ENCODE peak calls at places on chromosomes 12 and 14, in seven cellular contexts. One of them, this sample, is unnamed.
A peak's percentile ranks its signal among the peaks of the same experiment; 100 is the strongest.

GRCh38 chr12:111141205-111141604 is 220.8 kb upstream of the MYL2 start:
- ATAC-seq in CD8-positive, alpha-beta T cell: no peak
- ATAC-seq in lower lobe of right lung: no peak
- ATAC-seq in psoas muscle: no peak
- ATAC-seq in gastrocnemius medialis: no peak
- ATAC-seq in upper lobe of right lung: no peak
- ATAC-seq in pancreas: no peak
- ATAC-seq in this sample: no peak

GRCh38 chr12:19689801-19690472 is 250.6 kb downstream of the AEBP2 start:
- ATAC-seq in CD8-positive, alpha-beta T cell: no peak
- ATAC-seq in lower lobe of right lung: peak; percentile 60
- ATAC-seq in psoas muscle: no peak
- ATAC-seq in gastrocnemius medialis: no peak
- ATAC-seq in upper lobe of right lung: peak; percentile 36
- ATAC-seq in pancreas: peak; percentile 91
- ATAC-seq in this sample: no peak

GRCh38 chr14:24381363-24382102 is 13.5 kb downstream of the NFATC4 start:
- ATAC-seq in CD8-positive, alpha-beta T cell: no peak
- ATAC-seq in lower lobe of right lung: no peak
- ATAC-seq in psoas muscle: no peak
- ATAC-seq in gastrocnemius medialis: no peak
- ATAC-seq in upper lobe of right lung: no peak
- ATAC-seq in pancreas: no peak
- ATAC-seq in this sample: no peak

GRCh38 chr12:2820432-2820831 is 8.0 kb downstream of the ITFG2 start:
- ATAC-seq in CD8-positive, alpha-beta T cell: no peak
- ATAC-seq in lower lobe of right lung: no peak
- ATAC-seq in psoas muscle: no peak
- ATAC-seq in gastrocnemius medialis: no peak
- ATAC-seq in upper lobe of right lung: no peak
- ATAC-seq in pancreas: no peak
- ATAC-seq in this sample: no peak

GRCh38 chr12:106133136-106134087 is 5.3 kb downstream of the NUAK1 start:
- ATAC-seq in CD8-positive, alpha-beta T cell: no peak
- ATAC-seq in lower lobe of right lung: peak; percentile 20
- ATAC-seq in psoas muscle: peak; percentile 49
- ATAC-seq in gastrocnemius medialis: no peak
- ATAC-seq in upper lobe of right lung: peak; percentile 36
- ATAC-seq in pancreas: no peak
- ATAC-seq in this sample: no peak

GRCh38 chr14:97266653-97267052 is 469.5 kb downstream of the VRK1 start:
- ATAC-seq in CD8-positive, alpha-beta T cell: no peak
- ATAC-seq in lower lobe of right lung: no peak
- ATAC-seq in psoas muscle: no peak
- ATAC-seq in gastrocnemius medialis: no peak
- ATAC-seq in upper lobe of right lung: no peak
- ATAC-seq in pancreas: peak; percentile 36
- ATAC-seq in this sample: no peak

GRCh38 chr12:84874125-84874824 is 38.3 kb downstream of the SLC6A15 start:
- ATAC-seq in CD8-positive, alpha-beta T cell: peak; percentile 49
- ATAC-seq in lower lobe of right lung: peak; percentile 76
- ATAC-seq in psoas muscle: peak; percentile 65
- ATAC-seq in gastrocnemius medialis: peak; percentile 63
- ATAC-seq in upper lobe of right lung: peak; percentile 75
- ATAC-seq in pancreas: peak; percentile 93
- ATAC-seq in this sample: peak; percentile 58

GRCh38 chr14:105193916-105194782 is 13.0 kb upstream of the NUDT14 start:
- ATAC-seq in CD8-positive, alpha-beta T cell: peak; percentile 41
- ATAC-seq in lower lobe of right lung: no peak
- ATAC-seq in psoas muscle: no peak
- ATAC-seq in gastrocnemius medialis: no peak
- ATAC-seq in upper lobe of right lung: no peak
- ATAC-seq in pancreas: no peak
- ATAC-seq in this sample: no peak

GRCh38 chr14:105182296-105183020 is 1.3 kb upstream of the NUDT14 start:
- ATAC-seq in CD8-positive, alpha-beta T cell: no peak
- ATAC-seq in lower lobe of right lung: no peak
- ATAC-seq in psoas muscle: peak; percentile 12
- ATAC-seq in gastrocnemius medialis: no peak
- ATAC-seq in upper lobe of right lung: peak; percentile 1
- ATAC-seq in pancreas: no peak
- ATAC-seq in this sample: no peak

GRCh38 chr14:31877333-31877798 is 199.7 kb upstream of the ARHGAP5 start:
- ATAC-seq in CD8-positive, alpha-beta T cell: no peak
- ATAC-seq in lower lobe of right lung: no peak
- ATAC-seq in psoas muscle: peak; percentile 30
- ATAC-seq in gastrocnemius medialis: peak; percentile 86
- ATAC-seq in upper lobe of right lung: no peak
- ATAC-seq in pancreas: no peak
- ATAC-seq in this sample: no peak

GRCh38 chr12:22624573-22624907 is 431 bp upstream of the ETNK1 start:
- ATAC-seq in CD8-positive, alpha-beta T cell: no peak
- ATAC-seq in lower lobe of right lung: peak; percentile 34
- ATAC-seq in psoas muscle: peak; percentile 65
- ATAC-seq in gastrocnemius medialis: peak; percentile 55
- ATAC-seq in upper lobe of right lung: peak; percentile 33
- ATAC-seq in pancreas: peak; percentile 51
- ATAC-seq in this sample: peak; percentile 34

GRCh38 chr14:105646175-105646574 is 119.8 kb downstream of the TMEM121 start:
- ATAC-seq in CD8-positive, alpha-beta T cell: no peak
- ATAC-seq in lower lobe of right lung: peak; percentile 43
- ATAC-seq in psoas muscle: peak; percentile 58
- ATAC-seq in gastrocnemius medialis: no peak
- ATAC-seq in upper lobe of right lung: peak; percentile 43
- ATAC-seq in pancreas: no peak
- ATAC-seq in this sample: no peak

GRCh38 chr14:67263499-67264149 is 22.4 kb downstream of the PALS1 start:
- ATAC-seq in CD8-positive, alpha-beta T cell: no peak
- ATAC-seq in lower lobe of right lung: no peak
- ATAC-seq in psoas muscle: no peak
- ATAC-seq in gastrocnemius medialis: no peak
- ATAC-seq in upper lobe of right lung: no peak
- ATAC-seq in pancreas: peak; percentile 80
- ATAC-seq in this sample: no peak

GRCh38 chr14:67260965-67261364 is 19.7 kb downstream of the PALS1 start:
- ATAC-seq in CD8-positive, alpha-beta T cell: no peak
- ATAC-seq in lower lobe of right lung: no peak
- ATAC-seq in psoas muscle: no peak
- ATAC-seq in gastrocnemius medialis: no peak
- ATAC-seq in upper lobe of right lung: no peak
- ATAC-seq in pancreas: no peak
- ATAC-seq in this sample: no peak

GRCh38 chr14:67267929-67268328 is 26.7 kb downstream of the PALS1 start:
- ATAC-seq in CD8-positive, alpha-beta T cell: no peak
- ATAC-seq in lower lobe of right lung: no peak
- ATAC-seq in psoas muscle: no peak
- ATAC-seq in gastrocnemius medialis: no peak
- ATAC-seq in upper lobe of right lung: no peak
- ATAC-seq in pancreas: no peak
- ATAC-seq in this sample: no peak

GRCh38 chr14:67268456-67269115 is 27.4 kb downstream of the PALS1 start:
- ATAC-seq in CD8-positive, alpha-beta T cell: no peak
- ATAC-seq in lower lobe of right lung: no peak
- ATAC-seq in psoas muscle: peak; percentile 41
- ATAC-seq in gastrocnemius medialis: no peak
- ATAC-seq in upper lobe of right lung: no peak
- ATAC-seq in pancreas: no peak
- ATAC-seq in this sample: no peak

GRCh38 chr14:67265131-67265530 is 23.9 kb downstream of the PALS1 start:
- ATAC-seq in CD8-positive, alpha-beta T cell: no peak
- ATAC-seq in lower lobe of right lung: no peak
- ATAC-seq in psoas muscle: no peak
- ATAC-seq in gastrocnemius medialis: no peak
- ATAC-seq in upper lobe of right lung: no peak
- ATAC-seq in pancreas: no peak
- ATAC-seq in this sample: no peak
- H3K36me3 ChIP-seq in CD8-positive, alpha-beta T cell: no peaks in the 10 kb centered on the region
- H3K36me3 ChIP-seq in lower lobe of right lung: no peaks in the 10 kb centered on the region
- H3K36me3 ChIP-seq in psoas muscle: no peaks in the 10 kb centered on the region
- H3K36me3 ChIP-seq in gastrocnemius medialis: no peaks in the 10 kb centered on the region
- H3K36me3 ChIP-seq in upper lobe of right lung: no peaks in the 10 kb centered on the region
- H3K36me3 ChIP-seq in pancreas: no peaks in the 10 kb centered on the region
- H3K36me3 ChIP-seq in this sample: no peaks in the 10 kb centered on the region

GRCh38 chr12:15684896-15685658 is 104.1 kb downstream of the EPS8 start:
- ATAC-seq in CD8-positive, alpha-beta T cell: no peak
- ATAC-seq in lower lobe of right lung: no peak
- ATAC-seq in psoas muscle: no peak
- ATAC-seq in gastrocnemius medialis: no peak
- ATAC-seq in upper lobe of right lung: no peak
- ATAC-seq in pancreas: no peak
- ATAC-seq in this sample: no peak
- H3K4me1 ChIP-seq in CD8-positive, alpha-beta T cell: no peaks in the 10 kb centered on the region
- H3K4me1 ChIP-seq in lower lobe of right lung: peaks cover 16% of the 10 kb centered on the region
- H3K4me1 ChIP-seq in psoas muscle: peaks cover 14% of the 10 kb centered on the region
- H3K4me1 ChIP-seq in gastrocnemius medialis: peaks cover 18% of the 10 kb centered on the region
- H3K4me1 ChIP-seq in upper lobe of right lung: peaks cover 17% of the 10 kb centered on the region
- H3K4me1 ChIP-seq in pancreas: no peaks in the 10 kb centered on the region
- H3K4me1 ChIP-seq in this sample: peaks cover 6% of the 10 kb centered on the region

GRCh38 chr12:59833408-59833807 is 237.6 kb downstream of the SLC16A7 start:
- ATAC-seq in CD8-positive, alpha-beta T cell: no peak
- ATAC-seq in lower lobe of right lung: no peak
- ATAC-seq in psoas muscle: no peak
- ATAC-seq in gastrocnemius medialis: no peak
- ATAC-seq in upper lobe of right lung: no peak
- ATAC-seq in pancreas: no peak
- ATAC-seq in this sample: no peak

GRCh38 chr12:59839514-59839913 is 243.7 kb downstream of the SLC16A7 start:
- ATAC-seq in CD8-positive, alpha-beta T cell: no peak
- ATAC-seq in lower lobe of right lung: no peak
- ATAC-seq in psoas muscle: no peak
- ATAC-seq in gastrocnemius medialis: no peak
- ATAC-seq in upper lobe of right lung: no peak
- ATAC-seq in pancreas: no peak
- ATAC-seq in this sample: no peak

DNA sequence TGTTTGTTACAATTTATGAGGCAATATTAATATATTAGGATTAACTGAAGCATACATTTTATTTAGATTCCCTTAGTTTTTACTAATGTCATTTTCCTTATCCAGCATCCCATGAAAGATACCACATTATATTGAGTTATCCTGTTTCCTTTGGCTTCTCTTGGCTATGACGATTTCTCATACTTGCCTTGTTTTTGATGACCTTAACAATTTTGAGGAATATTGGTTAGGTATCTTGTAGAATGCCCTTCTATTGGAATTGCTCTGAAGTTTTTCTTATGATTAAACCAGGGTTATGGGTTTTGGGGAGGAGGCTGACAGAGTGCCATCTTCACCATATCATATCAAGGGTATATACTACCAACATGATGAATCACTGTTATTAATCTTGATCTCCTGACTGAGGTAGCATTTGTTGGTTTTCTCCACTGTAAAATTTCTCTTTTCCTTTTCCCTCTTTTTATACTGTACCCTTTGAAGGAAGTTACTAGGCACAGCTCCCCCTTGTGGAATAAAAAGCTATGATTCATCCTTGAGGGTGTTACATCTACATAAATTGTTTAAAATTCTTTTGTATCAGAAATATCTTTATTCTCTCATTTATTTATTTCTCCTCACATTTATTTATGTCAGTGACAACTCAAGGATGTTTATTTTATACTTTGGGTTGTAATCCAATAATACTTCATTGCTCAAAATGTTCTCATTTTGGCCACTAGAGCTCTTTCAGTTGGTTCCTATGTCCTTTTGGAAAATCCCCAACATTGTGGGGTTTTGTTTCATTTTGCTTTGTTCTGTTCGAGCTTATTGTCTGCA is 239.0 kb downstream of the SLC16A7 start:
- ATAC-seq in CD8-positive, alpha-beta T cell: no peak
- ATAC-seq in lower lobe of right lung: peak; percentile 52
- ATAC-seq in psoas muscle: no peak
- ATAC-seq in gastrocnemius medialis: no peak
- ATAC-seq in upper lobe of right lung: peak; percentile 51
- ATAC-seq in pancreas: peak; percentile 66
- ATAC-seq in this sample: no peak
- TF ChIP-seq CTCF in CD8-positive, alpha-beta T cell: peak; percentile 53
- TF ChIP-seq CTCF in lower lobe of right lung: peak; percentile 55
- TF ChIP-seq CTCF in psoas muscle: peak; percentile 41
- TF ChIP-seq CTCF in gastrocnemius medialis: no peak
- TF ChIP-seq CTCF in upper lobe of right lung: peak; percentile 61
- TF ChIP-seq CTCF in pancreas: peak; percentile 32
- TF ChIP-seq CTCF in this sample: no peak

GRCh38 chr14:64841772-64842490 is 37.8 kb downstream of the SPTB start:
- ATAC-seq in CD8-positive, alpha-beta T cell: no peak
- ATAC-seq in lower lobe of right lung: peak; percentile 59
- ATAC-seq in psoas muscle: peak; percentile 77
- ATAC-seq in gastrocnemius medialis: peak; percentile 76
- ATAC-seq in upper lobe of right lung: peak; percentile 64
- ATAC-seq in pancreas: no peak
- ATAC-seq in this sample: no peak

GRCh38 chr14:64848239-64848638 is 31.5 kb downstream of the SPTB start:
- ATAC-seq in CD8-positive, alpha-beta T cell: no peak
- ATAC-seq in lower lobe of right lung: no peak
- ATAC-seq in psoas muscle: no peak
- ATAC-seq in gastrocnemius medialis: no peak
- ATAC-seq in upper lobe of right lung: no peak
- ATAC-seq in pancreas: no peak
- ATAC-seq in this sample: no peak

GRCh38 chr14:64844993-64845536 is 34.6 kb downstream of the SPTB start:
- ATAC-seq in CD8-positive, alpha-beta T cell: no peak
- ATAC-seq in lower lobe of right lung: no peak
- ATAC-seq in psoas muscle: no peak
- ATAC-seq in gastrocnemius medialis: no peak
- ATAC-seq in upper lobe of right lung: no peak
- ATAC-seq in pancreas: no peak
- ATAC-seq in this sample: no peak

GRCh38 chr14:64844272-64844671 is 35.4 kb downstream of the SPTB start:
- ATAC-seq in CD8-positive, alpha-beta T cell: no peak
- ATAC-seq in lower lobe of right lung: no peak
- ATAC-seq in psoas muscle: no peak
- ATAC-seq in gastrocnemius medialis: no peak
- ATAC-seq in upper lobe of right lung: no peak
- ATAC-seq in pancreas: no peak
- ATAC-seq in this sample: no peak

GRCh38 chr14:64845878-64846277 is 33.8 kb downstream of the SPTB start:
- ATAC-seq in CD8-positive, alpha-beta T cell: no peak
- ATAC-seq in lower lobe of right lung: no peak
- ATAC-seq in psoas muscle: peak; percentile 34
- ATAC-seq in gastrocnemius medialis: peak; percentile 55
- ATAC-seq in upper lobe of right lung: no peak
- ATAC-seq in pancreas: no peak
- ATAC-seq in this sample: no peak
- H3K36me3 ChIP-seq in CD8-positive, alpha-beta T cell: no peaks in the 10 kb centered on the region
- H3K36me3 ChIP-seq in lower lobe of right lung: no peaks in the 10 kb centered on the region
- H3K36me3 ChIP-seq in psoas muscle: no peaks in the 10 kb centered on the region
- H3K36me3 ChIP-seq in gastrocnemius medialis: no peaks in the 10 kb centered on the region
- H3K36me3 ChIP-seq in upper lobe of right lung: no peaks in the 10 kb centered on the region
- H3K36me3 ChIP-seq in pancreas: no peaks in the 10 kb centered on the region
- H3K36me3 ChIP-seq in this sample: no peaks in the 10 kb centered on the region